ENCODE peak calls at places on chromosomes 2 and 18, in eight cellular contexts. One of them, this sample, is unnamed. For H3K36me3, the result is how much of the 10 kb centered on the place peaks cover.

GRCh38 chr2:170972508-170973224 is 43.6 kb downstream of the GORASP2 start:
- DNase-seq in breast epithelium: no peak
- DNase-seq in heart left ventricle: no peak
- DNase-seq in thyroid gland: no peak
- DNase-seq in mammary epithelial cell: no peak
- DNase-seq in IMR-90: no peak
- DNase-seq in kidney: no peak
- DNase-seq in ovary: no peak
- DNase-seq in this sample: no peak

GRCh38 chr18:37270046-37270665 is 295.4 kb downstream of the CELF4 start:
- DNase-seq in IMR-90: peak
- DNase-seq in thyroid gland: peak
- DNase-seq in breast epithelium: no peak
- DNase-seq in mammary epithelial cell: peak
- DNase-seq in heart left ventricle: peak
- DNase-seq in kidney: no peak
- DNase-seq in ovary: peak
- DNase-seq in this sample: peak

GRCh38 chr2:52976132-52976949 is 791.3 kb upstream of the CHAC2 start:
- DNase-seq in kidney: no peak
- DNase-seq in heart left ventricle: no peak
- DNase-seq in thyroid gland: peak
- DNase-seq in ovary: no peak
- DNase-seq in mammary epithelial cell: peak
- DNase-seq in IMR-90: peak
- DNase-seq in breast epithelium: no peak
- DNase-seq in this sample: no peak

GRCh38 chr2:146481629-146482028 is 1363.2 kb upstream of the ACVR2A start:
- DNase-seq in breast epithelium: no peak
- DNase-seq in mammary epithelial cell: peak
- DNase-seq in heart left ventricle: no peak
- DNase-seq in IMR-90: peak
- DNase-seq in ovary: no peak
- DNase-seq in kidney: no peak
- DNase-seq in thyroid gland: no peak
- DNase-seq in this sample: no peak

GRCh38 chr2:221961561-221961960 is 337.2 kb downstream of the PAX3 start:
- DNase-seq in kidney: no peak
- DNase-seq in breast epithelium: no peak
- DNase-seq in mammary epithelial cell: no peak
- DNase-seq in thyroid gland: no peak
- DNase-seq in IMR-90: no peak
- DNase-seq in ovary: no peak
- DNase-seq in heart left ventricle: no peak
- DNase-seq in this sample: no peak

GRCh38 chr18:4260107-4260506 is 195.0 kb downstream of the DLGAP1 start:
- DNase-seq in ovary: no peak
- DNase-seq in thyroid gland: no peak
- DNase-seq in IMR-90: no peak
- DNase-seq in kidney: no peak
- DNase-seq in breast epithelium: no peak
- DNase-seq in heart left ventricle: no peak
- DNase-seq in mammary epithelial cell: no peak
- DNase-seq in this sample: no peak

GRCh38 chr18:11121426-11121825 is 27.9 kb downstream of the PIEZO2 start:
- DNase-seq in mammary epithelial cell: no peak
- DNase-seq in thyroid gland: no peak
- DNase-seq in breast epithelium: no peak
- DNase-seq in kidney: no peak
- DNase-seq in ovary: no peak
- DNase-seq in IMR-90: peak
- DNase-seq in heart left ventricle: no peak
- DNase-seq in this sample: no peak

GRCh38 chr2:16650287-16651249 is 15.1 kb downstream of the CYRIA start:
- DNase-seq in kidney: no peak
- DNase-seq in heart left ventricle: no peak
- DNase-seq in IMR-90: peak
- DNase-seq in thyroid gland: peak
- DNase-seq in ovary: no peak
- DNase-seq in breast epithelium: no peak
- DNase-seq in mammary epithelial cell: peak
- DNase-seq in this sample: no peak

GRCh38 chr2:15006667-15007066 is 374.1 kb downstream of the LRATD1 start:
- DNase-seq in mammary epithelial cell: peak
- DNase-seq in kidney: no peak
- DNase-seq in heart left ventricle: no peak
- DNase-seq in breast epithelium: no peak
- DNase-seq in IMR-90: no peak
- DNase-seq in ovary: no peak
- DNase-seq in thyroid gland: no peak
- DNase-seq in this sample: no peak

GRCh38 chr18:55268146-55268545 is 308.9 kb upstream of the CCDC68 start:
- DNase-seq in breast epithelium: no peak
- DNase-seq in IMR-90: no peak
- DNase-seq in mammary epithelial cell: peak
- DNase-seq in heart left ventricle: no peak
- DNase-seq in thyroid gland: no peak
- DNase-seq in ovary: no peak
- DNase-seq in kidney: no peak
- DNase-seq in this sample: no peak
- H3K36me3 ChIP-seq in breast epithelium: under half
- H3K36me3 ChIP-seq in IMR-90: under half
- H3K36me3 ChIP-seq in mammary epithelial cell: under half
- H3K36me3 ChIP-seq in heart left ventricle: half or more
- H3K36me3 ChIP-seq in thyroid gland: under half
- H3K36me3 ChIP-seq in ovary: under half
- H3K36me3 ChIP-seq in kidney: under half
- H3K36me3 ChIP-seq in this sample: under half

GRCh38 chr18:32261003-32261402 is 71.2 kb downstream of the MEP1B start:
- DNase-seq in ovary: no peak
- DNase-seq in IMR-90: no peak
- DNase-seq in kidney: no peak
- DNase-seq in mammary epithelial cell: no peak
- DNase-seq in thyroid gland: no peak
- DNase-seq in breast epithelium: no peak
- DNase-seq in heart left ventricle: no peak
- DNase-seq in this sample: no peak
- TF ChIP-seq CTCF in ovary: no peak
- TF ChIP-seq CTCF in IMR-90: no peak
- TF ChIP-seq CTCF in kidney: no peak
- TF ChIP-seq CTCF in mammary epithelial cell: peak
- TF ChIP-seq CTCF in thyroid gland: no peak
- TF ChIP-seq CTCF in breast epithelium: no peak
- TF ChIP-seq CTCF in heart left ventricle: no peak
- TF ChIP-seq CTCF in this sample: no peak

GRCh38 chr2:75655861-75656260 is 9.3 kb downstream of the MRPL19 start:
- DNase-seq in heart left ventricle: no peak
- DNase-seq in mammary epithelial cell: peak
- DNase-seq in kidney: no peak
- DNase-seq in breast epithelium: no peak
- DNase-seq in thyroid gland: no peak
- DNase-seq in ovary: no peak
- DNase-seq in IMR-90: peak
- DNase-seq in this sample: no peak
- H3K36me3 ChIP-seq in heart left ventricle: half or more
- H3K36me3 ChIP-seq in mammary epithelial cell: under half
- H3K36me3 ChIP-seq in kidney: under half
- H3K36me3 ChIP-seq in breast epithelium: under half
- H3K36me3 ChIP-seq in thyroid gland: half or more
- H3K36me3 ChIP-seq in ovary: under half
- H3K36me3 ChIP-seq in IMR-90: under half
- H3K36me3 ChIP-seq in this sample: under half

DNA sequence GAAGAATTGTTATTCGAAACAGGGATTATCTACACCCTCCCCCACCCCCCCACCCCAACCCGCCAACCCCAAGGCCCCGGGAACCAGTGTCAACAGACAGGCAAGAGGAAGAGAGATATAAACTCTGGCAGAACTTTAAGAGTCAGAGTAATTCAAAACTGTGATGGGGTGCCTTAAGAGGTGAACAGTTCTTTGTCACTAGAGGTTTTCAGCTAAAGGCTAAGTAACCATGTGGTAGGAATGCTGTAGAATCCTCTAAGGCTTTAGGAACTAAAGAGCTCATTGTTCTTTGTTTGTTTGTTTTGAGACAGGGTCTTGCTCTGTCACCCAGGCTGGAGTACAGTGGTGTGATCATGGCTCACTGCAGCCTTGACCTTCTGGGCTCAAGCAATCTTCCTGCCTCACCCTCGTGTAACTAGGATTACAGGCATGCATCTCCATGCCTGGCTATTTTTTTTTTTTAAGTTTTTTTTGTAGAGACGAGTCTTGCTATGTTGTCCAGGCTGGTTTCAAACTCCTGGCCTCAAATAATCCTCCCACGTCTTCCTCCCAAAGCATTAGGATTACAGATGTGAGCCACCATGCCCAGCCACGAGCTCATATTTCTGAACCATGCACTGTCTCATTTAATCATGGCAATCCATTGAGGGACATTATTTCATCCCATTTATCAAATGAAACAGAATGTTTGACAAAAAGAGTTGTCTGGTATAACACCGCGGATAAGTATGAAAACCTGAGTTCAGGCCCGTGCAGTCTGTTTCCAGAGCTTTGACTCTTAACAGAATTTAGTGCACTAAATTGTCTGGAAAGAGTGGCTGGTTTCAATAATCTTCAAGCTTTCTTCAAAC is 20.8 kb upstream of the TMEM17 start:
- DNase-seq in heart left ventricle: no peak
- DNase-seq in breast epithelium: no peak
- DNase-seq in ovary: no peak
- DNase-seq in IMR-90: no peak
- DNase-seq in mammary epithelial cell: no peak
- DNase-seq in thyroid gland: no peak
- DNase-seq in kidney: no peak
- DNase-seq in this sample: no peak
- TF ChIP-seq CTCF in heart left ventricle: no peak
- TF ChIP-seq CTCF in breast epithelium: no peak
- TF ChIP-seq CTCF in ovary: no peak
- TF ChIP-seq CTCF in IMR-90: no peak
- TF ChIP-seq CTCF in mammary epithelial cell: no peak
- TF ChIP-seq CTCF in thyroid gland: no peak
- TF ChIP-seq CTCF in kidney: no peak
- TF ChIP-seq CTCF in this sample: no peak

GRCh38 chr2:10135296-10136089 is 13.0 kb downstream of the RRM2 start:
- DNase-seq in ovary: no peak
- DNase-seq in thyroid gland: no peak
- DNase-seq in heart left ventricle: no peak
- DNase-seq in IMR-90: peak
- DNase-seq in breast epithelium: no peak
- DNase-seq in kidney: no peak
- DNase-seq in mammary epithelial cell: peak
- DNase-seq in this sample: no peak

GRCh38 chr2:10139536-10139935 is 17.0 kb downstream of the RRM2 start:
- DNase-seq in IMR-90: no peak
- DNase-seq in thyroid gland: no peak
- DNase-seq in breast epithelium: no peak
- DNase-seq in kidney: no peak
- DNase-seq in ovary: no peak
- DNase-seq in heart left ventricle: no peak
- DNase-seq in mammary epithelial cell: no peak
- DNase-seq in this sample: no peak

GRCh38 chr2:10137053-10137843 is 14.7 kb downstream of the RRM2 start:
- DNase-seq in thyroid gland: no peak
- DNase-seq in mammary epithelial cell: peak
- DNase-seq in ovary: no peak
- DNase-seq in kidney: no peak
- DNase-seq in breast epithelium: no peak
- DNase-seq in heart left ventricle: no peak
- DNase-seq in IMR-90: no peak
- DNase-seq in this sample: no peak

GRCh38 chr2:10133007-10133647 is 10.6 kb downstream of the RRM2 start:
- DNase-seq in mammary epithelial cell: no peak
- DNase-seq in heart left ventricle: no peak
- DNase-seq in breast epithelium: no peak
- DNase-seq in ovary: no peak
- DNase-seq in thyroid gland: no peak
- DNase-seq in kidney: no peak
- DNase-seq in IMR-90: no peak
- DNase-seq in this sample: no peak

DNA sequence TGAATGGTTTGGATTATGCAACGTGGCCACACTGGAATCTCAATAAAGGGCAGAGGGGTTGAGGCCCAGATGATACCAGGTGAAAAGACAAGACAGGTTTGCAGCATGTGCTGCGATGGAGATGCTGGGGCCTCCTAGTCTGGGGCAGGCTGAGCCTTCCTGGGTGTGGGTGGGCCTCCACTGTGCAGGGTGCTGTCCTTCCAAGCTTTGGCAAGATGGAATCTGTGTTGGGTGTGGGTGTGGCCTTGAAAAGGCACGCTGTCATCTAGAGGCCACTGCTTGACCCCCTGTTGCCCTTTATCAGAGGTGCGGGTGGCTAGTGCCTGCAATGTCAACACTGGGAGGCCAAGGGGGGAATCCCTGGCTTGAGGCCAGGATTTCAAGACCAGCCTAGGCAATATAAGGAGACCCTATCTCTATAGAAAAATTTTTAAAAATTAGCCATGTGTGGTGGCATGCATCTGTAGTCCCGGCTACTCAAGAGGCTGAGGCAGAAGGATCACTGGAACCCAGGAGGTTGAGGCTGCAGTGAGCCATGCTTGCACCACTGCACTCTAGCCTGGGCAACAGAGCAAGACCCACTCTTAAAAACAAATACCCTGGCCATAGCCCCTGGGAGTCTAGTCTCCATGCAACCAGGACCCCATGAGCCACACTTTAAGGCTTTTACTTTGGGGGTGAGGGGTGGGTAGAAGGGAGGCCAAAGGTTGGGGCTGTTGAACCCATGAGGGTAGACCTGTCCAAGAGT is 13.8 kb downstream of the RRM2 start:
- DNase-seq in heart left ventricle: no peak
- DNase-seq in kidney: no peak
- DNase-seq in mammary epithelial cell: no peak
- DNase-seq in ovary: no peak
- DNase-seq in IMR-90: no peak
- DNase-seq in thyroid gland: no peak
- DNase-seq in breast epithelium: no peak
- DNase-seq in this sample: no peak
- H3K36me3 ChIP-seq in heart left ventricle: under half
- H3K36me3 ChIP-seq in kidney: under half
- H3K36me3 ChIP-seq in mammary epithelial cell: under half
- H3K36me3 ChIP-seq in ovary: under half
- H3K36me3 ChIP-seq in IMR-90: under half
- H3K36me3 ChIP-seq in thyroid gland: under half
- H3K36me3 ChIP-seq in breast epithelium: under half
- H3K36me3 ChIP-seq in this sample: under half

This sample was measured in prostate gland.